ENCODE peak calls at places on chromosomes 7 and 10, in six cellular contexts. K is H9, Y is mesenchymal stem cell, A is mesendoderm, P is neuronal stem cell, I is trophoblast cell. B is an unnamed sample.

GRCh38 chr7:42605800-42606199 is 306.1 kb downstream of the C7orf25 start:
- DNase-seq in K (no peak), I (no peak), Y (peak; percentile 8), P (no peak), A (no peak), B (no peak)

GRCh38 chr7:4436361-4436899 is 245.7 kb upstream of the FOXK1 start:
- DNase-seq in K (no peak), I (no peak), A (no peak), P (no peak), Y (no peak), B (no peak)

GRCh38 chr7:157643525-157643970 is 306.7 kb downstream of the DNAJB6 start:
- DNase-seq in A (no peak), K (no peak), Y (no peak), I (no peak), P (no peak), B (no peak)

GRCh38 chr7:42235734-42236133 is 1.3 kb downstream of the GLI3 start:
- DNase-seq in A (no peak), Y (peak; percentile 17), K (no peak), I (no peak), P (no peak), B (no peak)

GRCh38 chr10:113648478-113648877 is 15.4 kb downstream of the NRAP start:
- DNase-seq in I (no peak), A (peak; percentile 21), Y (no peak), K (no peak), P (no peak), B (no peak)

GRCh38 chr7:132461043-132461592 is 115.2 kb downstream of the PLXNA4 start:
- DNase-seq in I (no peak), A (no peak), K (no peak), Y (no peak), P (no peak), B (no peak)

GRCh38 chr7:20299647-20300312 is 30.9 kb upstream of the ITGB8 start:
- DNase-seq in Y (peak; percentile 54), K (no peak), A (no peak), P (no peak), I (no peak), B (peak; percentile 45)

GRCh38 chr10:34716234-34716633 is 98.9 kb downstream of the PARD3 start:
- DNase-seq in A (no peak), Y (no peak), P (no peak), K (no peak), I (no peak), B (no peak)

GRCh38 chr7:93861325-93861949 is 29.1 kb downstream of the TFPI2 start:
- DNase-seq in I (no peak), A (no peak), Y (no peak), P (no peak), K (no peak), B (no peak)

GRCh38 chr7:81402227-81402626 is 367.6 kb downstream of the HGF start:
- DNase-seq in K (no peak), Y (no peak), I (no peak), P (no peak), A (no peak), B (no peak)

GRCh38 chr10:7410306-7410799 is 481 bp downstream of the SFMBT2 start:
- DNase-seq in A (peak; percentile 87), P (no peak), I (no peak), Y (peak; percentile 39), K (peak; percentile 68), B (peak; percentile 10)

GRCh38 chr10:27514243-27514642 is 10.1 kb downstream of the RAB18 start:
- DNase-seq in P (no peak), K (no peak), A (no peak), Y (no peak), I (no peak), B (no peak)

GRCh38 chr7:157474685-157475084 is 137.9 kb downstream of the DNAJB6 start:
- DNase-seq in A (peak; percentile 67), Y (no peak), P (no peak), I (no peak), K (peak; percentile 81), B (no peak)

GRCh38 chr10:30151581-30152389 is 92.4 kb upstream of the JCAD start:
- DNase-seq in K (peak; percentile 49), Y (peak; percentile 93), P (no peak), A (peak; percentile 83), I (peak; percentile 87), B (peak; percentile 88)

GRCh38 chr7:46685051-46685450 is 764.0 kb upstream of the IGFBP3 start:
- DNase-seq in P (no peak), I (no peak), Y (no peak), K (no peak), A (peak; percentile 40), B (no peak)

GRCh38 chr7:46681865-46682503 is 760.9 kb upstream of the IGFBP3 start:
- DNase-seq in K (no peak), A (no peak), P (no peak), I (no peak), Y (no peak), B (no peak)

GRCh38 chr7:46682841-46683624 is 762.0 kb upstream of the IGFBP3 start:
- DNase-seq in K (no peak), P (no peak), Y (peak; percentile 13), A (no peak), I (no peak), B (peak; percentile 3)

DNA sequence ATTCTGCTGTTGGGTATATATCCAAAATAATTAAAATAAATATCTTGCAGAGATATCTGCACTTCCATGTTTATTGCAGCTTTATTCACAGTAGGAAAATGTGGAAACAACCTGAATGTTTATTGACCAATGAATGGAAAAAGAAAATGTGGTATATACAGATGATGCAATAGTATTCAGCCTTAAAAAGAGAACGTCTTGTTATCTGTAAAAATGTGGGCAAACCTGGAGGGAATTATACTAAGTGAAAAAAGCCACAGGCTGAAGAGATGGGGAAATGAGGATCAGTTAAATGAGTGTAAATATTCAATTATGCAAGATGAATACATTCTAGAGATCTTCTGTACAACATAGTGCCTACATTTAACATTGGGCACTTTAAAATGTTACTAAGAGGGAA is 766.1 kb upstream of the IGFBP3 start:
- DNase-seq in K (no peak), Y (no peak), I (no peak), P (no peak), A (no peak), B (no peak)
- H3K23ac ChIP-seq in K (no peak overlapping the region), Y (no peak overlapping the region), I (no peak overlapping the region), P (no peak overlapping the region), A (no peak overlapping the region), B (no peak overlapping the region)

DNA sequence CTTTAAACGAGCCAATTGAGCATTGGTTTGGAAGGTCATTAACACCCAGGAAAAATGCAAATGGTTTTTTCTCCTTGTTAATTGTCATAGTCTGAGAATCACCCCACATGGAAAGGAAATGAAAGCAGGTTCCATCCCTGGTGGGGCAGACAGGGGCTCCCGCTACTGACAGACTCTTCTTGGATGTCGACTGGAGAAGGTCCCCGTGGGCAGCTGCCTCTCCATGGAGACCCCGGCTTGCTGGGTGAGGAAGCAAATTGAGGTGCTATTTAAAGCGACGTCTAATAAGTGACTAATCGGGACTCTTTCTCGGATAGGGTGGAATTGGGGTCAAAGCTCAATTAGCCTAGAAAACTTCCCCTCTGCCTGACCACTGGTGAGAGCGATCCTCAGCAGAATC is 32.0 kb upstream of the EN2 start:
- DNase-seq in A (no peak), K (no peak), Y (no peak), P (no peak), I (no peak), B (no peak)
- H3K23ac ChIP-seq in A (no peak overlapping the region), K (no peak overlapping the region), Y (no peak overlapping the region), P (no peak overlapping the region), I (no peak overlapping the region), B (no peak overlapping the region)

DNA sequence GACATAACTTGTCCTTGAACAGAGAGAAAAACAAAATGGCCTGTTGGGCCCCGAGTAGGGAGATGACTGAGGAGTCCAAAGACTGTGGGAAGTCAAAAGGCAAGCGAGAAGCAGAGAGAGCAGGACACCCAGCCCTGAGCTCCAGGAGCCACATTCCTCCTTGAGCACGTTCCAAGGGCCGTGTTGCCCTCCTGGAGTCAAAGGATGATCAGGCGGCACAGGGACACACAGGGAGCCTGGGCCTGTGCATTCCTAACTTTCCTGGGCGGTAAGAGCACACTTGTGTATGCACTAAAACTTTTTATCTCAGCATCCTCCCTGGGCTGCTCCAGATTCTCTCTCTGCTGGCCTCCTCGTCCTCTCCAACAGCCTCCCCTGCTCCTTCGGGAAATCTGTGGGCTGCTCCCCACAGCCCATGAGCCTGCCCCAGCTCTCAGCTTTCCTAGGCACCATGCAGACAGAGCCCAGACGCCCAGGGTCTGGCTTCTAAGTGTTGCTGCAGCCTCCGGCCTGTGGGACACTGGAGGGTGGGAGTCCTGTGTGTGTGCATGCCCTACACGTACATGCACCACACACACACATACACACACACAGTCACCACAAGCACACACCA is 281.8 kb downstream of the POU6F2 start:
- DNase-seq in P (no peak), I (no peak), Y (no peak), A (peak; percentile 18), K (peak; percentile 34), B (no peak)
- H3K23ac ChIP-seq in P (no peak overlapping the region), I (no peak overlapping the region), Y (no peak overlapping the region), A (no peak overlapping the region), K (no peak overlapping the region), B (no peak overlapping the region)

GRCh38 chr7:151745706-151746105 is 131.2 kb downstream of the PRKAG2 start:
- DNase-seq in I (no peak), K (no peak), A (no peak), P (no peak), Y (no peak), B (no peak)

GRCh38 chr7:151744051-151744580 is 132.8 kb downstream of the PRKAG2 start:
- DNase-seq in I (no peak), K (no peak), Y (no peak), P (no peak), A (no peak), B (no peak)

GRCh38 chr7:151743481-151743983 is 133.4 kb downstream of the PRKAG2 start:
- DNase-seq in K (no peak), P (no peak), I (no peak), A (no peak), Y (no peak), B (no peak)

GRCh38 chr7:151744656-151745055 is 132.3 kb downstream of the PRKAG2 start:
- DNase-seq in A (no peak), P (no peak), K (no peak), Y (no peak), I (peak; percentile 50), B (no peak)

GRCh38 chr7:151745090-151745638 is 131.8 kb downstream of the PRKAG2 start:
- DNase-seq in K (no peak), Y (peak; percentile 91), P (no peak), I (peak; percentile 96), A (no peak), B (peak; percentile 89)
- H3K23ac ChIP-seq in K (no peak overlapping the region), Y (no peak overlapping the region), P (peak overlapping the region; percentile 80), I (no peak overlapping the region), A (no peak overlapping the region), B (no peak overlapping the region)

DNA sequence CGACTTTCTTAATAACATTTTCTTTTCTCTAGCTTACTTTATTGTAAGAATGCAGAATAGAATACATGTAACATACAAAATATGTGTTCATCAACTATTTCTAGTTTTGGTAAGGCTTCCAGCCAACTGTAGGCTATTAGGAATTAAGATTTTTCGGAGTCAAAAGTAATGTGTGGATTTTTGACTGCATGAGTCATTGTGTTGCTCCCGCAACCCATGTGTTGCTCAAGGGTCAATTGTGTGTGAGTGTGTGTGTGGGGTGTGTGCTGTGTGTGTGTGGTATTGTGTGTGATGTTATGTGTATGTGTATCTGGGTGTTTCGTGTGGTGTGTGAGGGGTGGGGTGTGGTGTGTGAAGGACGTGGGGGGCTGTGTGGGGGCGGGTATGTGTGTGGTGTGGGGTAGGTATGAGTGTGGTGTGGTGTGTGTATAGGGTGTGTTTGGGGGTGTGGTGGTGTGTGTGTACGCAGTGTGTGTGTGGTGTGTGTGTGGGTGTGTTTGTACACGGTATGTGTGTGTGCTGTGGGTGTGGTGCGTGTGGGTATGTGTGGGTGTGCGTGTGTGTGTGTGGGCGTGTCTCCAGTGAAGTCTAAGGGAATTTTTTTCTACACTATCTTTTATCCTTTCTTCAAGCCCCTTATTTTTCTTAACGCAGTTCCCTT is 60.5 kb downstream of the RSU1 start:
- DNase-seq in Y (peak; percentile 17), A (no peak), K (no peak), I (no peak), P (no peak), B (peak; percentile 75)
- H3K23ac ChIP-seq in Y (no peak overlapping the region), A (no peak overlapping the region), K (no peak overlapping the region), I (no peak overlapping the region), P (no peak overlapping the region), B (no peak overlapping the region)

GRCh38 chr7:70446448-70447143 is 685.3 kb upstream of the GALNT17 start:
- DNase-seq in K (no peak), P (no peak), I (no peak), A (no peak), Y (no peak), B (no peak)
- H3K23ac ChIP-seq in K (no peak overlapping the region), P (no peak overlapping the region), I (no peak overlapping the region), A (no peak overlapping the region), Y (no peak overlapping the region), B (no peak overlapping the region)